ENCODE peak calls at places on chromosome 15, in six cellular contexts. A is stimulated activated CD4-positive, alpha-beta T cell treated with anti-CD3 and anti-CD28 coated beads, Interleukin-4, amount 100 ng/mL, for 24 hours; G is stromal cell of bone marrow; Q is fibroblast of the aortic adventitia; X is psoas muscle; E is HT1080. I is an unnamed sample.

GRCh38 chr15:64456634-64457108 is 3.7 kb upstream of the ZNF609 start:
- DNase-seq in Q (peak; percentile 31), X (no peak), A (no peak), E (no peak), G (no peak), I (no peak)

GRCh38 chr15:101089579-101090459 is 162.0 kb downstream of the CHSY1 start:
- DNase-seq in X (no peak), Q (no peak), E (no peak), A (no peak), G (no peak), I (no peak)

GRCh38 chr15:99006146-99006545 is 1.4 kb downstream of the PGPEP1L start:
- DNase-seq in G (no peak), A (no peak), Q (no peak), X (no peak), E (no peak), I (no peak)

GRCh38 chr15:70083946-70084345 is 13.8 kb downstream of the TLE3 start:
- DNase-seq in E (no peak), G (no peak), Q (no peak), X (no peak), A (no peak), I (no peak)

GRCh38 chr15:41263891-41264351 is 32.9 kb downstream of the CHP1 start:
- DNase-seq in A (no peak), E (no peak), G (no peak), X (no peak), Q (peak; percentile 71), I (no peak)

GRCh38 chr15:74392402-74392876 is 25.0 kb upstream of the CYP11A1 start:
- DNase-seq in E (no peak), A (no peak), X (no peak), Q (peak; percentile 32), G (no peak), I (no peak)

GRCh38 chr15:60582370-60583036 is 103.6 kb upstream of the ICE2 start:
- DNase-seq in Q (peak; percentile 28), G (no peak), E (peak; percentile 25), A (peak; percentile 73), X (no peak), I (no peak)

GRCh38 chr15:42080585-42081462 is 13.5 kb downstream of the PLA2G4D start:
- DNase-seq in E (no peak), X (no peak), Q (peak; percentile 47), A (no peak), G (no peak), I (no peak)

GRCh38 chr15:101267320-101268104 is 9.8 kb downstream of the SELENOS start:
- DNase-seq in X (peak; percentile 74), G (peak; percentile 89), E (peak; percentile 49), Q (peak; percentile 95), A (no peak), I (no peak)

GRCh38 chr15:66071621-66072295 is 181.8 kb downstream of the MEGF11 start:
- DNase-seq in G (peak; percentile 2), Q (peak; percentile 3), X (no peak), E (no peak), A (no peak), I (peak; percentile 46)

GRCh38 chr15:91909574-91909973 is 56.1 kb downstream of the SLCO3A1 start:
- DNase-seq in X (no peak), G (no peak), E (no peak), A (no peak), Q (no peak), I (no peak)

GRCh38 chr15:84967380-84967779 is 14.3 kb upstream of the PDE8A start:
- DNase-seq in Q (peak; percentile 20), G (no peak), E (no peak), A (no peak), X (no peak), I (no peak)

GRCh38 chr15:69451951-69452701 is 492 bp upstream of the RPLP1 start:
- DNase-seq in G (peak; percentile 14), A (no peak), Q (peak; percentile 71), E (no peak), X (peak; percentile 57), I (no peak)

GRCh38 chr15:84859143-84859542 is 25.3 kb upstream of the SLC28A1 start:
- DNase-seq in G (no peak), A (no peak), Q (no peak), X (peak; percentile 62), E (no peak), I (no peak)